ENCODE peak calls at places on chromosomes 6 and 20, in four cellular contexts. Y is IMR-90, C is H9, O is mesenchymal stem cell. P is an unnamed sample.

GRCh38 chr6:49541210-49541724 is 9.2 kb upstream of the C6orf141 start:
- DNase-seq in Y (peak), O (peak), C (no peak), P (no peak)

GRCh38 chr20:38290829-38291581 is 13.0 kb upstream of the BPI start:
- DNase-seq in C (peak), Y (peak), O (peak), P (no peak)

GRCh38 chr6:152201134-152201533 is 393.7 kb downstream of the ESR1 start:
- DNase-seq in C (no peak), O (no peak), Y (no peak), P (no peak)

GRCh38 chr6:163841733-163842132 is 427.2 kb downstream of the QKI start:
- DNase-seq in O (no peak), C (no peak), Y (no peak), P (no peak)

GRCh38 chr20:46157625-46158024 is 39.5 kb downstream of the CD40 start:
- DNase-seq in C (no peak), O (no peak), Y (no peak), P (no peak)

GRCh38 chr6:122789078-122789861 is at the start of gene SMPDL3A:
- DNase-seq in C (peak), Y (peak), O (peak), P (peak)

GRCh38 chr6:28401172-28401571 is 1.6 kb upstream of the ZSCAN12 start:
- DNase-seq in Y (peak), O (no peak), C (no peak), P (no peak)

GRCh38 chr6:42009844-42010184 is 40.5 kb upstream of the TAF8 start:
- DNase-seq in O (no peak), Y (no peak), C (no peak), P (no peak)

GRCh38 chr20:24704899-24705298 is 235.5 kb downstream of the SYNDIG1 start:
- DNase-seq in O (no peak), C (peak), Y (no peak), P (no peak)

GRCh38 chr20:40073535-40074111 is 615.4 kb downstream of the MAFB start:
- DNase-seq in C (peak), Y (no peak), O (peak), P (no peak)

GRCh38 chr20:62815066-62815991 is 1.5 kb upstream of the COL9A3 start:
- DNase-seq in Y (peak), O (peak), C (peak), P (no peak)

GRCh38 chr20:9179193-9179802 is 110.4 kb downstream of the PLCB4 start:
- DNase-seq in Y (peak), O (peak), C (no peak), P (no peak)

GRCh38 chr6:31888281-31889258 is 8.9 kb downstream of the EHMT2 start:
- DNase-seq in C (peak), Y (no peak), O (no peak), P (no peak)

GRCh38 chr20:6663104-6663503 is 104.4 kb upstream of the BMP2 start:
- DNase-seq in C (no peak), O (peak), Y (no peak), P (no peak)

GRCh38 chr6:122222761-122223160 is 176.7 kb upstream of the HSF2 start:
- DNase-seq in O (no peak), C (no peak), Y (no peak), P (no peak)

GRCh38 chr6:35086636-35087360 is 54.3 kb downstream of the TCP11 start:
- DNase-seq in O (no peak), C (peak), Y (no peak), P (no peak)

GRCh38 chr20:62618622-62619529 is 23.4 kb upstream of the SLCO4A1 start:
- DNase-seq in Y (no peak), C (no peak), O (no peak), P (no peak)

DNA sequence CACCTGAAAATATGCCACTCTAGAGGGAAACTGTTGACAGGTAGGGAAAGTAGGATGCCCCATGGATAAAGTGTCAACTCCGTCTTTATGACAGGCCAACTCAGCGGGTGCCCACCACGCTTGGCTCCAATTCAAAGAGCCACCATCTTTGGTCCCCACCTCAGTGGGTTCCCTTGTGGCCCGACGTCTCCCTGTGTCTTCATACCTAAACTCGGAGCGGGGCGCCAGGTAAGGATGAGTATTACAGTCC is 277 bp downstream of the MDC1 start:
- DNase-seq in C (no peak), O (no peak), Y (no peak), P (no peak)
- H2BK120ac ChIP-seq in C (no peak), O (peak), Y (peak), P (no peak)

DNA sequence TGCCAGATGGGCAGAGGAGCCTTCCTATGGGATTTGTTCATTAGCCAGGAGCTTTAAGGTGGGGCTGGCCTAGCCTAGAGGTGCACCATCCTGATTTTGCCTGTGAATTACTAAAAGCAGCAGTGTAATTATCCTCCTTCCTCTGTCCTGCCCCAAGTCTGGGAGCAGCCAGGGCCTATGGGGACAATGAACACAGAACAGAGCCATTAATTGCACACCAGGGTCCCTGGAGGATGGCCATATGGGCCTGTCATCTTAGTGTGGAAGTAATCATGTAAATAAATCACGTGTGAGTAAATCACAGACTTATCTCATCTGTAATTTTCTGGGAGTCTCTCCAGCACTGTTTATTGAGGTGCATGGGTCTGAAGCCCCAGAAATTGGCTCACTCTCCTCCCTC is 176.4 kb downstream of the LRFN2 start:
- DNase-seq in C (no peak), O (no peak), Y (no peak), P (no peak)
- H4K91ac ChIP-seq in C (no peak), O (no peak), Y (no peak), P (no peak)

GRCh38 chr20:22577515-22578220 is 6.7 kb downstream of the FOXA2 start:
- DNase-seq in O (no peak), C (peak), Y (no peak), P (no peak)

GRCh38 chr20:22576733-22577514 is 7.4 kb downstream of the FOXA2 start:
- DNase-seq in O (no peak), Y (no peak), C (no peak), P (no peak)

GRCh38 chr20:22575737-22576136 is 8.6 kb downstream of the FOXA2 start:
- DNase-seq in Y (no peak), O (no peak), C (no peak), P (no peak)

GRCh38 chr20:22575087-22575721 is 9.2 kb downstream of the FOXA2 start:
- DNase-seq in Y (no peak), O (no peak), C (no peak), P (no peak)

DNA sequence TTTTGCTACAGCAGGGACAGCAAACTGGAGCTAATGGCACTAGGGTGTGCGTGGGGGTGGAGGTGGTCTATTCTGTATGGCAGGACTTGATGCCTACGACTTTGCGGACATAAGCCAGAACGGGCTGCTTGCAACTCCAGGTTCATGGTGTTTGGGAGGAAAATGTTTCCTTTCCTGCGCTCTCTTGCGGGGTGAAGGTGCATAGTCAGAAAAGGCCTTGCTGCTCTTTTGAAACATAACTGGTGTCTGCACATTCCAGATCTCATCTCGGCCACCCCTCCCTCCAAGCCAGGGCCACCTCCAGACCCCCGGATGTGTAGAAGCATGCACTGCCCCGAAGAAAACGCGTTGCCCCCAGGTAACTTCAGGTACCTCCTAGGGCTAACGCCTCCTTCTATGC is 8.1 kb downstream of the FOXA2 start:
- DNase-seq in Y (no peak), C (no peak), O (no peak), P (no peak)
- H2BK120ac ChIP-seq in Y (no peak), C (no peak), O (no peak), P (no peak)

GRCh38 chr6:14384175-14384949 is 266.8 kb downstream of the CD83 start:
- DNase-seq in C (no peak), O (no peak), Y (no peak), P (no peak)
- H4K91ac ChIP-seq in C (no peak), O (no peak), Y (no peak), P (no peak)